ENCODE peak calls at places on chromosomes 4 and X, in ten cellular contexts. X is progenitor cell of endocrine pancreas, O is upper lobe of right lung, N is NCI-H1417, V is cardiac fibroblast, Q is ovary, W is EL, L is GM23248, Y is GM06990, M is NCI-H2107. Z is an unnamed sample.

GRCh38 chr4:17787315-17787714 is 5.9 kb upstream of the FAM184B start:
- DNase-seq in Q (no peak), M (no peak), O (no peak), Y (no peak), V (no peak), W (peak), L (peak), N (no peak), X (no peak), Z (peak)

GRCh38 chr4:15381806-15382338 is 46.0 kb upstream of the C1QTNF7 start:
- DNase-seq in O (no peak), Y (no peak), M (no peak), W (no peak), X (no peak), Q (no peak), V (no peak), N (no peak), L (no peak), Z (no peak)

GRCh38 chr4:153521995-153522799 is 56.0 kb downstream of the TMEM131L start:
- DNase-seq in N (no peak), Q (no peak), O (no peak), V (no peak), Y (peak), M (no peak), W (no peak), L (no peak), X (no peak), Z (no peak)

GRCh38 chrX:101931494-101932248 is at the start of gene ZMAT1:
- DNase-seq in O (peak), V (peak), N (peak), W (peak), Y (peak), M (peak), Q (peak), X (peak), L (peak), Z (peak)

GRCh38 chrX:153917814-153918213 is 8.2 kb downstream of the ARHGAP4 start:
- DNase-seq in Q (no peak), Y (no peak), L (no peak), V (no peak), W (no peak), N (no peak), X (no peak), M (no peak), O (no peak), Z (no peak)

GRCh38 chr4:173213296-173213695 is 44.7 kb downstream of the GALNT7 start:
- DNase-seq in O (no peak), M (no peak), V (no peak), W (no peak), Y (no peak), X (no peak), N (no peak), Q (no peak), L (no peak), Z (no peak)

GRCh38 chr4:61541474-61541873 is 341.3 kb downstream of the ADGRL3 start:
- DNase-seq in V (no peak), M (no peak), W (no peak), Q (no peak), L (no peak), N (peak), Y (no peak), O (no peak), X (no peak), Z (no peak)

GRCh38 chr4:33837043-33837442 is 2407.3 kb downstream of the ARAP2 start:
- DNase-seq in Y (no peak), X (no peak), Q (no peak), W (peak), V (peak), M (no peak), N (no peak), L (peak), O (no peak), Z (peak)

GRCh38 chr4:26779674-26780073 is 81.0 kb upstream of the STIM2 start:
- DNase-seq in Y (no peak), N (no peak), O (no peak), V (peak), X (no peak), L (peak), M (no peak), Q (no peak), W (peak), Z (peak)

GRCh38 chrX:123876844-123877243 is 17.0 kb downstream of the XIAP start:
- DNase-seq in N (no peak), O (no peak), L (no peak), Q (no peak), V (no peak), W (no peak), M (no peak), Y (no peak), X (no peak), Z (no peak)

GRCh38 chr4:69830529-69831269 is 29.2 kb downstream of the SULT1E1 start:
- DNase-seq in Y (no peak), Q (no peak), N (peak), M (peak), W (no peak), X (no peak), L (peak), V (peak), O (no peak), Z (peak)

GRCh38 chr4:108350332-108350731 is 181.6 kb upstream of the LEF1 start:
- DNase-seq in Q (no peak), W (no peak), X (no peak), O (no peak), V (no peak), N (peak), Y (no peak), L (no peak), M (no peak), Z (no peak)

GRCh38 chrX:41001327-41001726 is 83.9 kb upstream of the USP9X start:
- DNase-seq in N (no peak), Q (no peak), L (no peak), V (no peak), X (no peak), O (no peak), Y (no peak), W (no peak), M (no peak), Z (no peak)